ENCODE peak calls at places on chromosomes 16 and 17, in six cellular contexts. I, O, Y, H, N and Q are unnamed samples.

GRCh38 chr17:61279476-61280145 is 120.0 kb upstream of the TBX2 start:
- DNase-seq in H (no peak), Y (no peak), O (no peak), I (no peak), N (no peak), Q (no peak)

GRCh38 chr16:89863741-89864391 is 9.5 kb upstream of the TCF25 start:
- DNase-seq in Y (no peak), I (peak; percentile 83), N (no peak), H (no peak), O (no peak), Q (peak; percentile 60)

GRCh38 chr17:29579866-29580771 is 9.3 kb downstream of the GIT1 start:
- DNase-seq in I (peak; percentile 96), N (peak; percentile 88), H (peak; percentile 83), O (peak; percentile 84), Y (peak; percentile 89), Q (peak; percentile 63)

GRCh38 chr16:89924925-89925307 is 1.8 kb downstream of the TUBB3 start:
- DNase-seq in O (no peak), I (no peak), H (no peak), N (no peak), Y (no peak), Q (no peak)

GRCh38 chr16:67301080-67301757 is 21.9 kb downstream of the PLEKHG4 start:
- DNase-seq in H (peak; percentile 60), O (peak; percentile 79), Y (no peak), N (no peak), I (peak; percentile 56), Q (no peak)

GRCh38 chr17:50033316-50033715 is 22.6 kb upstream of the ITGA3 start:
- DNase-seq in Y (no peak), N (no peak), H (no peak), I (no peak), O (no peak), Q (no peak)

GRCh38 chr17:59353106-59353854 is 21.8 kb downstream of the YPEL2 start:
- DNase-seq in Y (no peak), H (no peak), I (no peak), O (no peak), N (no peak), Q (no peak)

GRCh38 chr17:83125515-83126274 is 46.3 kb downstream of the METRNL start:
- DNase-seq in H (peak; percentile 50), Y (no peak), O (no peak), N (peak; percentile 43), I (peak; percentile 72), Q (no peak)

GRCh38 chr17:42456223-42457106 is 2.2 kb upstream of the ATP6V0A1 start:
- DNase-seq in N (no peak), O (no peak), Y (no peak), H (no peak), I (no peak), Q (peak; percentile 55)

GRCh38 chr17:65115721-65116312 is 21.4 kb upstream of the RGS9 start:
- DNase-seq in Y (no peak), N (no peak), H (no peak), O (no peak), I (no peak), Q (no peak)

GRCh38 chr16:72049110-72049509 is 5.2 kb upstream of the HP start:
- DNase-seq in O (no peak), I (no peak), N (no peak), Y (no peak), H (no peak), Q (no peak)

GRCh38 chr16:27251561-27252205 is 16.9 kb downstream of the NSMCE1 start:
- DNase-seq in O (no peak), H (no peak), Y (no peak), I (no peak), N (no peak), Q (no peak)

GRCh38 chr17:78019367-78019975 is 61.0 kb downstream of the TNRC6C start:
- DNase-seq in H (no peak), Y (no peak), O (no peak), N (no peak), I (no peak), Q (no peak)

GRCh38 chr17:76530489-76530814 is 7.1 kb downstream of the CYGB start:
- DNase-seq in H (no peak), Y (no peak), N (no peak), I (no peak), O (no peak), Q (no peak)

GRCh38 chr16:55349867-55350266 is 25.9 kb downstream of the IRX6 start:
- DNase-seq in N (no peak), O (no peak), H (no peak), Y (no peak), I (no peak), Q (no peak)

GRCh38 chr16:27217256-27217655 is 13.9 kb downstream of the KDM8 start:
- DNase-seq in N (no peak), Y (peak; percentile 36), I (no peak), H (no peak), O (no peak), Q (no peak)

GRCh38 chr16:67530013-67530939 is 1.6 kb downstream of the RIPOR1 start:
- DNase-seq in I (peak; percentile 92), O (peak; percentile 87), N (peak; percentile 59), H (peak; percentile 58), Y (peak; percentile 59), Q (peak; percentile 57)

GRCh38 chr17:27407916-27408846 is 48.1 kb upstream of the KSR1 start:
- DNase-seq in I (no peak), Y (peak; percentile 37), N (no peak), H (no peak), O (no peak), Q (no peak)

GRCh38 chr17:43671075-43671692 is 9.5 kb upstream of the MEOX1 start:
- DNase-seq in H (no peak), I (no peak), N (no peak), O (no peak), Y (no peak), Q (no peak)

GRCh38 chr17:67378444-67379250 is 1.6 kb downstream of the PITPNC1 start:
- DNase-seq in Y (peak; percentile 93), H (peak; percentile 50), O (peak; percentile 78), I (peak; percentile 93), N (peak; percentile 72), Q (peak; percentile 81)

GRCh38 chr17:10031606-10032005 is 126.5 kb upstream of the RCVRN start:
- DNase-seq in I (no peak), O (no peak), H (no peak), Y (no peak), N (no peak), Q (no peak)

GRCh38 chr17:65092262-65092661 is 35.7 kb upstream of the GNA13 start:
- DNase-seq in I (no peak), Y (no peak), N (no peak), H (no peak), O (no peak), Q (no peak)

GRCh38 chr17:51076821-51077220 is 43.8 kb downstream of the SPAG9 start:
- DNase-seq in O (no peak), I (no peak), N (no peak), H (no peak), Y (no peak), Q (no peak)

GRCh38 chr17:76678330-76678729 is 32.4 kb downstream of the MXRA7 start:
- DNase-seq in O (no peak), N (peak; percentile 81), I (no peak), Y (no peak), H (no peak), Q (no peak)

GRCh38 chr17:50462446-50462845 is 6.2 kb downstream of the CHAD start:
- DNase-seq in I (no peak), Y (no peak), H (no peak), O (no peak), N (no peak), Q (no peak)

GRCh38 chr17:887842-888214 is 91.7 kb downstream of the NXN start:
- DNase-seq in O (no peak), N (no peak), I (no peak), Y (no peak), H (no peak), Q (no peak)
- TF ChIP-seq CTCF in O (no peak), N (no peak), I (no peak), Y (no peak), H (no peak), Q (no peak)

GRCh38 chr16:11328172-11329079 is 16.8 kb upstream of the RMI2 start:
- DNase-seq in Y (peak; percentile 81), H (no peak), I (peak; percentile 85), O (peak; percentile 93), N (peak; percentile 61), Q (peak; percentile 83)
- H3K4me3 ChIP-seq in Y (no peak overlapping the region), H (no peak overlapping the region), I (no peak overlapping the region), O (no peak overlapping the region), N (no peak overlapping the region), Q (peak overlapping the region; percentile 53)

GRCh38 chr16:1621851-1622250 is 9.7 kb downstream of the CRAMP1 start:
- DNase-seq in H (no peak), N (no peak), I (no peak), Y (no peak), O (no peak), Q (no peak)
- H3K36me3 ChIP-seq in H (no peaks in the 10 kb centered on the region), N (peaks cover 7% of the 10 kb centered on the region), I (peaks cover 72% of the 10 kb centered on the region), Y (no peaks in the 10 kb centered on the region), O (no peaks in the 10 kb centered on the region), Q (peaks cover 7% of the 10 kb centered on the region)

DNA sequence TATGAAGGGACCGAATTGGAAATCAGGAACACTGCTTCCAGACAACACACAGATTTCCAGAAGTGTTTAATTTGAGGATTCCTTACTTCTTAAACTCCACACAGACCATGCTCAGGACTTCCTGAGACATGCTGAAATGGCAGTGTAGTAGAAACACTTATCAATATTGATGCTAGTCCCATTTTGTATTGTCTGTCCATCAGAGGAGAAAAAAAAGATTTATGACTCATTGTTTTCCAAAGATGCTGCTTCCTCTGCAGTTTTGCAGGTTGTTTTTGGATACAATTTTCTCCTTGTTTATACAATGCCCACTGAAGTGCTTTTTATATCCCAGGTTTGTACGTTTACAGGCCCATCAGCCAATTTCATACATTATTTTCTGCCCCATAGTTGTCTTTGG is 68.3 kb upstream of the TANC2 start:
- DNase-seq in N (no peak), I (no peak), H (no peak), Y (no peak), O (no peak), Q (no peak)
- TF ChIP-seq CTCF in N (no peak), I (no peak), H (no peak), Y (no peak), O (no peak), Q (no peak)

DNA sequence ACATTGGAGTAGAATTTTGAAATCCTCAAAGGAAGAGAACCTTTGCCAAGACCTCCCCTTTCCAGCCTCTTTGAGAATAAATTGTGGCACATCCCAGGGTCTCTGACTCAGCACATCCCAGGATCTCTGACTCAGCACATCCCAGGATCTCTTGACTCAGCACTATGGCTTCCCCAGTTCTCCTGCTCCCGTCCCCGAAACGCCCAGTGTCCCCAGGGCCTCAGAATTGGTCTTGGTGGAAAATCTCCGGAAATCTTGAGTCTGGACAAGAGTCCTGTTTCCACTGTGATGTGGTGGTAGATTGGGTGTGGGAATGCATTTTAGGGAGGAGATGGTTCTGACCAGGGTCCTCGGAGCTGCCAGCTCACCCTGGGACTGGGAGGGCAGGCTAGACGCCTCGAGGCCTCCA is 19.2 kb downstream of the PLXDC1 start:
- DNase-seq in N (no peak), O (peak; percentile 80), I (no peak), Y (peak; percentile 41), H (no peak), Q (no peak)
- H3K4me3 ChIP-seq in N (no peak overlapping the region), O (no peak overlapping the region), I (no peak overlapping the region), Y (no peak overlapping the region), H (no peak overlapping the region), Q (no peak overlapping the region)

GRCh38 chr16:16029431-16030011 is 80.1 kb downstream of the ABCC1 start:
- DNase-seq in N (no peak), O (no peak), Y (no peak), I (no peak), H (no peak), Q (no peak)
- H3K36me3 ChIP-seq in N (no peaks in the 10 kb centered on the region), O (no peaks in the 10 kb centered on the region), Y (no peaks in the 10 kb centered on the region), I (peaks cover 42% of the 10 kb centered on the region), H (no peaks in the 10 kb centered on the region), Q (peaks cover 3% of the 10 kb centered on the region)